ENCODE peak calls at places on chromosome 6, in five cellular contexts. W is omental fat pad, M is endothelial cell, D is upper lobe of right lung, L is HCT116. Y is an unnamed sample.

GRCh38 chr6:149028767-149029405 is 282.1 kb downstream of the UST start:
- DNase-seq in W (no peak), M (peak; percentile 61), D (no peak), L (peak; percentile 88), Y (peak; percentile 84)

GRCh38 chr6:119079288-119079809 is 885 bp upstream of the FAM184A start:
- DNase-seq in W (no peak), M (no peak), D (no peak), L (no peak), Y (no peak)

GRCh38 chr6:128311944-128312570 is 208.3 kb downstream of the PTPRK start:
- DNase-seq in W (no peak), M (no peak), D (no peak), L (no peak), Y (no peak)

GRCh38 chr6:150775400-150775799 is 90.1 kb upstream of the MTHFD1L start:
- DNase-seq in W (no peak), M (no peak), D (no peak), L (peak; percentile 7), Y (no peak)

GRCh38 chr6:20319520-20320357 is 81.9 kb upstream of the E2F3 start:
- DNase-seq in W (no peak), M (no peak), D (peak; percentile 72), L (no peak), Y (peak; percentile 32)

GRCh38 chr6:79426625-79427278 is 110.5 kb downstream of the LCA5 start:
- DNase-seq in W (no peak), M (no peak), D (no peak), L (no peak), Y (no peak)

GRCh38 chr6:56807992-56808342 is 146.9 kb upstream of the BEND6 start:
- DNase-seq in W (no peak), M (no peak), D (no peak), L (no peak), Y (no peak)

GRCh38 chr6:36120539-36120938 is 9.8 kb upstream of the MAPK13 start:
- DNase-seq in W (no peak), M (no peak), D (no peak), L (no peak), Y (no peak)

GRCh38 chr6:90859612-90860011 is 272.7 kb upstream of the MAP3K7 start:
- DNase-seq in W (no peak), M (no peak), D (no peak), L (no peak), Y (no peak)

GRCh38 chr6:155117266-155117665 is 122.2 kb downstream of the TIAM2 start:
- DNase-seq in W (no peak), M (no peak), D (no peak), L (no peak), Y (no peak)

GRCh38 chr6:150347845-150348244 is 21.0 kb upstream of the IYD start:
- DNase-seq in W (no peak), M (no peak), D (no peak), L (no peak), Y (no peak)

GRCh38 chr6:3456794-3457709 is at the start of gene SLC22A23:
- DNase-seq in W (peak; percentile 35), M (peak; percentile 75), D (peak; percentile 90), L (peak; percentile 46), Y (peak; percentile 76)

GRCh38 chr6:85775883-85776282 is 133.2 kb upstream of the SYNCRIP start:
- DNase-seq in W (no peak), M (no peak), D (no peak), L (no peak), Y (no peak)
- TF ChIP-seq CTCF in W (no peak), M (no peak), D (no peak), L (no peak), Y (no peak)

GRCh38 chr6:157238346-157238745 is 85.0 kb downstream of the TMEM242 start:
- DNase-seq in W (no peak), M (no peak), D (no peak), L (no peak), Y (no peak)

GRCh38 chr6:157239148-157239547 is 84.2 kb downstream of the TMEM242 start:
- DNase-seq in W (no peak), M (no peak), D (no peak), L (no peak), Y (no peak)

GRCh38 chr6:157233686-157234085 is 89.6 kb downstream of the TMEM242 start:
- DNase-seq in W (no peak), M (no peak), D (peak; percentile 18), L (no peak), Y (no peak)

GRCh38 chr6:157235600-157236039 is 87.7 kb downstream of the TMEM242 start:
- DNase-seq in W (no peak), M (peak; percentile 64), D (no peak), L (no peak), Y (peak; percentile 58)

GRCh38 chr6:157236040-157236725 is 87.1 kb downstream of the TMEM242 start:
- DNase-seq in W (no peak), M (no peak), D (no peak), L (no peak), Y (no peak)
- TF ChIP-seq CTCF in W (no peak), M (no peak), D (no peak), L (no peak), Y (no peak)

GRCh38 chr6:99613398-99613704 is 6.7 kb downstream of the PRDM13 start:
- DNase-seq in W (no peak), M (peak; percentile 82), D (no peak), L (no peak), Y (peak; percentile 34)
- TF ChIP-seq CTCF in W (no peak), M (peak; percentile 24), D (peak; percentile 38), L (no peak), Y (peak; percentile 46)

GRCh38 chr6:146901940-146902816 is 302.0 kb upstream of the STXBP5 start:
- DNase-seq in W (no peak), M (no peak), D (no peak), L (no peak), Y (no peak)
- TF ChIP-seq CTCF in W (no peak), M (no peak), D (peak; percentile 12), L (peak; percentile 45), Y (no peak)

GRCh38 chr6:29016559-29017427 is 11.7 kb upstream of the ZNF311 start:
- DNase-seq in W (peak; percentile 96), M (peak; percentile 84), D (peak; percentile 88), L (peak; percentile 72), Y (peak; percentile 61)
- TF ChIP-seq CTCF in W (peak; percentile 69), M (peak; percentile 95), D (peak; percentile 76), L (peak; percentile 66), Y (peak; percentile 84)

GRCh38 chr6:110492584-110492983 is 16.2 kb upstream of the SLC22A16 start:
- DNase-seq in W (no peak), M (no peak), D (no peak), L (no peak), Y (no peak)
- TF ChIP-seq CTCF in W (no peak), M (no peak), D (no peak), L (no peak), Y (no peak)

DNA sequence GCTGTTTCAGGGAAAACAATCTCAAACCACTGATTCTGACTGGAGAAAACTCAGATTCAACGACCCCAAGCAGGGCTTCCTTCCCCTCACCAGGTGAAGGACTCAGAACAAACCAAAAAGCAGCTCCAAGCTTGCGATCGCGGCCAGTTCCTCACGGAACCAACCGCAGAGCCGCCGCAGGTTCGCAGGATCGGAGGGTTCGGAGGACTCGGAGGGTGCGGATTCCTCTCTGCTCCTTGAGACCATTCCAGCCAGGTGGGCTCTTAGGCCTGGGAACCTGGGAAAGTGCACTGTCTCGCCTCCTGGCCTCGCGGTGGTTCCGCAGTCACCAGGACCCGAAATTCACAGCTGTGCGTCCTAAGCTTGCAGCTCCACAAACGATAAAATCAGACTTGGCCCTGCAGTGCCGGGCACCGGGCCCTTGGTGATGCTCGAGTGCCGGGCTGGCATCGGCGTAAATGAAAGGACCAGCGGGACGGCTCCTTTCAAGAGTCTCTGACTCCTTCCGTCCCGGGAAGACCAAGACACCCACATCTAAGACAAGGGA is 70.0 kb upstream of the PRSS16 start:
- DNase-seq in W (peak; percentile 35), M (peak; percentile 77), D (peak; percentile 90), L (peak; percentile 87), Y (peak; percentile 62)
- TF ChIP-seq CTCF in W (no peak), M (no peak), D (peak; percentile 64), L (peak; percentile 22), Y (peak; percentile 53)

GRCh38 chr6:160679402-160679769 is 15.3 kb upstream of the LPA start:
- DNase-seq in W (no peak), M (peak; percentile 49), D (peak; percentile 67), L (no peak), Y (no peak)
- TF ChIP-seq CTCF in W (no peak), M (peak; percentile 47), D (peak; percentile 13), L (no peak), Y (peak; percentile 12)